ENCODE peak calls at places on chromosomes 16 and 17, in eight cellular contexts. P is NCI-H1092 treated with DMSO at 0.1 percent for 48 hours; O is NCI-H146; R is HuH-7.5; C is lower lobe of right lung; E is T follicular helper cell; K is stimulated activated CD4-positive, alpha-beta T cell treated with anti-CD3 and anti-CD28 coated beads, TNF-alpha, amount 100 ng/mL, for 1 hour; G is activated T-helper 1 cell treated with anti-CD3 and anti-CD28 coated beads, Interleukin-12 subunit alpha, Interleukin-12 subunit beta, Interleukin-2, Interleukin-4 antibody, amounts not matched to agents 30 ng/mL and 10 ng/mL and 1 ng/mL, durations not matched to agents 14 hours and 24 hours and 36 hours. X is an unnamed sample.

GRCh38 chr17:64507418-64507766 is 615 bp downstream of the CEP95 start:
- DNase-seq in P (peak), O (peak), R (peak), C (no peak), E (peak), K (no peak), G (peak), X (no peak)

GRCh38 chr17:15966879-15967248 is 21.9 kb downstream of the ADORA2B start:
- DNase-seq in P (no peak), O (peak), R (no peak), C (peak), E (no peak), K (no peak), G (no peak), X (no peak)

GRCh38 chr17:2397247-2398171 is 3.4 kb downstream of the MNT start:
- DNase-seq in P (no peak), O (no peak), R (no peak), C (no peak), E (no peak), K (no peak), G (no peak), X (no peak)

GRCh38 chr17:64938290-64938689 is 19.0 kb upstream of the LRRC37A3 start:
- DNase-seq in P (no peak), O (no peak), R (no peak), C (no peak), E (no peak), K (no peak), G (no peak), X (no peak)

GRCh38 chr17:21169496-21169895 is 42.7 kb downstream of the DHRS7B start:
- DNase-seq in P (no peak), O (no peak), R (no peak), C (no peak), E (no peak), K (no peak), G (no peak), X (no peak)

GRCh38 chr17:43389022-43389947 is 9.5 kb upstream of the ARL4D start:
- DNase-seq in P (peak), O (peak), R (peak), C (peak), E (peak), K (peak), G (peak), X (peak)

GRCh38 chr16:15972046-15972868 is 22.8 kb downstream of the ABCC1 start:
- DNase-seq in P (no peak), O (no peak), R (no peak), C (no peak), E (no peak), K (no peak), G (no peak), X (no peak)

GRCh38 chr17:48123776-48124388 is 16.3 kb downstream of the SNX11 start:
- DNase-seq in P (no peak), O (no peak), R (no peak), C (no peak), E (no peak), K (no peak), G (no peak), X (no peak)

GRCh38 chr17:14793237-14793636 is 471.9 kb downstream of the PMP22 start:
- DNase-seq in P (no peak), O (no peak), R (no peak), C (no peak), E (no peak), K (no peak), G (no peak), X (no peak)

GRCh38 chr17:44176257-44176656 is 5.8 kb downstream of the ASB16 start:
- DNase-seq in P (no peak), O (no peak), R (no peak), C (no peak), E (no peak), K (no peak), G (no peak), X (no peak)

GRCh38 chr16:24580665-24581064 is 41.3 kb downstream of the RBBP6 start:
- DNase-seq in P (no peak), O (no peak), R (no peak), C (no peak), E (no peak), K (no peak), G (no peak), X (no peak)

GRCh38 chr17:74872313-74873035 is at the start of gene FDXR:
- DNase-seq in P (no peak), O (no peak), R (no peak), C (no peak), E (peak), K (no peak), G (no peak), X (no peak)

GRCh38 chr17:47844814-47845453 is 3.9 kb upstream of the SCRN2 start:
- DNase-seq in P (no peak), O (no peak), R (peak), C (no peak), E (no peak), K (no peak), G (no peak), X (no peak)

GRCh38 chr17:74330446-74330845 is 4.4 kb downstream of the KIF19 start:
- DNase-seq in P (no peak), O (no peak), R (no peak), C (no peak), E (no peak), K (no peak), G (no peak), X (no peak)

GRCh38 chr17:1896243-1897163 is 66.7 kb downstream of the RPA1 start:
- DNase-seq in P (no peak), O (no peak), R (no peak), C (no peak), E (no peak), K (no peak), G (no peak), X (no peak)

GRCh38 chr17:64765191-64765889 is 103.2 kb upstream of the SMURF2 start:
- DNase-seq in P (no peak), O (no peak), R (no peak), C (no peak), E (no peak), K (no peak), G (no peak), X (no peak)

GRCh38 chr17:5700791-5701190 is 116.5 kb upstream of the NLRP1 start:
- DNase-seq in P (no peak), O (peak), R (no peak), C (no peak), E (no peak), K (no peak), G (no peak), X (no peak)

GRCh38 chr16:67036323-67036741 is 7.4 kb downstream of the CBFB start:
- DNase-seq in P (peak), O (peak), R (no peak), C (no peak), E (no peak), K (no peak), G (no peak), X (no peak)

GRCh38 chr17:79970576-79971068 is 65.0 kb downstream of the TBC1D16 start:
- DNase-seq in P (peak), O (peak), R (peak), C (peak), E (peak), K (no peak), G (no peak), X (no peak)

GRCh38 chr16:86082400-86083030 is 183.6 kb downstream of the IRF8 start:
- DNase-seq in P (no peak), O (no peak), R (no peak), C (no peak), E (no peak), K (no peak), G (no peak), X (no peak)

GRCh38 chr16:2028146-2028545 is 1.4 kb downstream of the NHERF2 start:
- DNase-seq in P (no peak), O (no peak), R (no peak), C (no peak), E (no peak), K (no peak), G (no peak), X (no peak)

X was measured in GOT3.